ENCODE peak calls at places on chromosome 18, in nine cellular contexts. One of them, this sample, is unnamed. For H3K4me1, the result is how much of the 10 kb centered on the place peaks cover.

GRCh38 chr18:48935433-48935774 is 15.4 kb downstream of the SMAD7 start:
- DNase-seq in transverse colon: no peak
- DNase-seq in prostate gland: no peak
- DNase-seq in IMR-90: no peak
- DNase-seq in right lobe of liver: no peak
- DNase-seq in Peyer's patch: no peak
- DNase-seq in testis: no peak
- DNase-seq in adrenal gland: no peak
- DNase-seq in A549: no peak
- DNase-seq in this sample: no peak

GRCh38 chr18:46281185-46282176 is 177.3 kb downstream of the HAUS1 start:
- DNase-seq in transverse colon: peak
- DNase-seq in prostate gland: peak
- DNase-seq in IMR-90: peak
- DNase-seq in right lobe of liver: peak
- DNase-seq in Peyer's patch: peak
- DNase-seq in testis: peak
- DNase-seq in adrenal gland: peak
- DNase-seq in A549: peak
- DNase-seq in this sample: peak

GRCh38 chr18:4403836-4404235 is 51.3 kb downstream of the DLGAP1 start:
- DNase-seq in transverse colon: no peak
- DNase-seq in prostate gland: no peak
- DNase-seq in IMR-90: no peak
- DNase-seq in right lobe of liver: no peak
- DNase-seq in Peyer's patch: no peak
- DNase-seq in testis: no peak
- DNase-seq in adrenal gland: no peak
- DNase-seq in A549: no peak
- DNase-seq in this sample: no peak

GRCh38 chr18:23902396-23902795 is 112.2 kb upstream of the TTC39C start:
- DNase-seq in transverse colon: no peak
- DNase-seq in prostate gland: no peak
- DNase-seq in IMR-90: no peak
- DNase-seq in right lobe of liver: peak
- DNase-seq in Peyer's patch: no peak
- DNase-seq in testis: no peak
- DNase-seq in adrenal gland: no peak
- DNase-seq in A549: no peak
- DNase-seq in this sample: no peak

GRCh38 chr18:51425889-51426288 is 228.4 kb upstream of the MEX3C start:
- DNase-seq in transverse colon: no peak
- DNase-seq in prostate gland: no peak
- DNase-seq in IMR-90: no peak
- DNase-seq in right lobe of liver: no peak
- DNase-seq in Peyer's patch: no peak
- DNase-seq in testis: no peak
- DNase-seq in adrenal gland: no peak
- DNase-seq in A549: peak
- DNase-seq in this sample: no peak

GRCh38 chr18:61034581-61034980 is 298.6 kb upstream of the CDH20 start:
- DNase-seq in transverse colon: no peak
- DNase-seq in prostate gland: no peak
- DNase-seq in IMR-90: no peak
- DNase-seq in right lobe of liver: no peak
- DNase-seq in Peyer's patch: no peak
- DNase-seq in testis: no peak
- DNase-seq in adrenal gland: no peak
- DNase-seq in A549: no peak
- DNase-seq in this sample: no peak

GRCh38 chr18:49856531-49856930 is 43.2 kb upstream of the ACAA2 start:
- DNase-seq in transverse colon: no peak
- DNase-seq in prostate gland: no peak
- DNase-seq in IMR-90: no peak
- DNase-seq in right lobe of liver: no peak
- DNase-seq in Peyer's patch: no peak
- DNase-seq in testis: no peak
- DNase-seq in adrenal gland: no peak
- DNase-seq in A549: no peak
- DNase-seq in this sample: no peak

GRCh38 chr18:26022585-26022984 is 67.8 kb downstream of the SS18 start:
- DNase-seq in transverse colon: no peak
- DNase-seq in prostate gland: no peak
- DNase-seq in IMR-90: no peak
- DNase-seq in right lobe of liver: no peak
- DNase-seq in Peyer's patch: no peak
- DNase-seq in testis: no peak
- DNase-seq in adrenal gland: no peak
- DNase-seq in A549: no peak
- DNase-seq in this sample: no peak

GRCh38 chr18:13364721-13365205 is 146.2 kb downstream of the LDLRAD4 start:
- DNase-seq in transverse colon: no peak
- DNase-seq in prostate gland: no peak
- DNase-seq in IMR-90: no peak
- DNase-seq in right lobe of liver: no peak
- DNase-seq in Peyer's patch: no peak
- DNase-seq in testis: no peak
- DNase-seq in adrenal gland: no peak
- DNase-seq in A549: no peak
- DNase-seq in this sample: no peak

GRCh38 chr18:62516242-62516641 is 6.6 kb upstream of the ZCCHC2 start:
- DNase-seq in transverse colon: no peak
- DNase-seq in prostate gland: no peak
- DNase-seq in IMR-90: no peak
- DNase-seq in right lobe of liver: no peak
- DNase-seq in Peyer's patch: no peak
- DNase-seq in testis: no peak
- DNase-seq in adrenal gland: no peak
- DNase-seq in A549: no peak
- DNase-seq in this sample: no peak

GRCh38 chr18:35458677-35459441 is 38.9 kb downstream of the INO80C start:
- DNase-seq in transverse colon: peak
- DNase-seq in prostate gland: no peak
- DNase-seq in IMR-90: peak
- DNase-seq in right lobe of liver: peak
- DNase-seq in Peyer's patch: peak
- DNase-seq in testis: peak
- DNase-seq in adrenal gland: peak
- DNase-seq in A549: peak
- DNase-seq in this sample: no peak

GRCh38 chr18:48164701-48165100 is 234.2 kb upstream of the SMAD2 start:
- DNase-seq in transverse colon: no peak
- DNase-seq in prostate gland: no peak
- DNase-seq in IMR-90: no peak
- DNase-seq in right lobe of liver: no peak
- DNase-seq in Peyer's patch: no peak
- DNase-seq in testis: no peak
- DNase-seq in adrenal gland: no peak
- DNase-seq in A549: no peak
- DNase-seq in this sample: no peak

GRCh38 chr18:29164020-29164706 is 987.2 kb upstream of the CDH2 start:
- DNase-seq in transverse colon: no peak
- DNase-seq in prostate gland: no peak
- DNase-seq in IMR-90: peak
- DNase-seq in right lobe of liver: no peak
- DNase-seq in Peyer's patch: no peak
- DNase-seq in testis: no peak
- DNase-seq in adrenal gland: peak
- DNase-seq in A549: peak
- DNase-seq in this sample: no peak

GRCh38 chr18:14747513-14748474 is at the start of gene ANKRD30B:
- DNase-seq in transverse colon: no peak
- DNase-seq in prostate gland: no peak
- DNase-seq in IMR-90: no peak
- DNase-seq in right lobe of liver: no peak
- DNase-seq in Peyer's patch: no peak
- DNase-seq in testis: no peak
- DNase-seq in adrenal gland: no peak
- DNase-seq in A549: no peak
- DNase-seq in this sample: no peak

GRCh38 chr18:25244170-25244569 is 107.8 kb downstream of the ZNF521 start:
- DNase-seq in transverse colon: no peak
- DNase-seq in prostate gland: no peak
- DNase-seq in IMR-90: no peak
- DNase-seq in right lobe of liver: no peak
- DNase-seq in Peyer's patch: no peak
- DNase-seq in testis: no peak
- DNase-seq in adrenal gland: no peak
- DNase-seq in A549: no peak
- DNase-seq in this sample: no peak

DNA sequence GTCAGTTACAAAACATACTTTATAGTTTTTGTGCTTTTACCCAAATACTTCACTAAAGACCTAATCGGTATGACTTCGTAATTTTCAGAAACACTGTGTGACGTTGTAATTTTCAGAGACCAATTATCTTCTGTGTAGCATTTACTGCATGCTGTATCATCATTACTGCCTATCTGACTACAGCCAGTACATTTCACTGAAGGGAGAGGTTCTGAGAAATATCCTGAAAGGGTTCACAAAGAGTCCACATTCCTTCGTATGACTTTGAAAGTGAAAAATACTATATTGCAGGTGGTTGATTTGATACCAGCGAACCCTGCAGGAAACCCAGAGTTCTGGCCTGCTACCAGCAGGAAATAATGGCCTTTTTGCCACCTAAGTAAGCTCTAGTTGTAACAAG is 155.4 kb downstream of the ARHGAP28 start:
- DNase-seq in transverse colon: no peak
- DNase-seq in prostate gland: no peak
- DNase-seq in IMR-90: peak
- DNase-seq in right lobe of liver: no peak
- DNase-seq in Peyer's patch: no peak
- DNase-seq in testis: no peak
- DNase-seq in adrenal gland: no peak
- DNase-seq in A549: no peak
- DNase-seq in this sample: no peak
- TF ChIP-seq CTCF in transverse colon: no peak
- TF ChIP-seq CTCF in prostate gland: no peak
- TF ChIP-seq CTCF in IMR-90: no peak
- TF ChIP-seq CTCF in right lobe of liver: no peak
- TF ChIP-seq CTCF in Peyer's patch: no peak
- TF ChIP-seq CTCF in testis: no peak
- TF ChIP-seq CTCF in adrenal gland: no peak
- TF ChIP-seq CTCF in A549: no peak
- TF ChIP-seq CTCF in this sample: no peak

DNA sequence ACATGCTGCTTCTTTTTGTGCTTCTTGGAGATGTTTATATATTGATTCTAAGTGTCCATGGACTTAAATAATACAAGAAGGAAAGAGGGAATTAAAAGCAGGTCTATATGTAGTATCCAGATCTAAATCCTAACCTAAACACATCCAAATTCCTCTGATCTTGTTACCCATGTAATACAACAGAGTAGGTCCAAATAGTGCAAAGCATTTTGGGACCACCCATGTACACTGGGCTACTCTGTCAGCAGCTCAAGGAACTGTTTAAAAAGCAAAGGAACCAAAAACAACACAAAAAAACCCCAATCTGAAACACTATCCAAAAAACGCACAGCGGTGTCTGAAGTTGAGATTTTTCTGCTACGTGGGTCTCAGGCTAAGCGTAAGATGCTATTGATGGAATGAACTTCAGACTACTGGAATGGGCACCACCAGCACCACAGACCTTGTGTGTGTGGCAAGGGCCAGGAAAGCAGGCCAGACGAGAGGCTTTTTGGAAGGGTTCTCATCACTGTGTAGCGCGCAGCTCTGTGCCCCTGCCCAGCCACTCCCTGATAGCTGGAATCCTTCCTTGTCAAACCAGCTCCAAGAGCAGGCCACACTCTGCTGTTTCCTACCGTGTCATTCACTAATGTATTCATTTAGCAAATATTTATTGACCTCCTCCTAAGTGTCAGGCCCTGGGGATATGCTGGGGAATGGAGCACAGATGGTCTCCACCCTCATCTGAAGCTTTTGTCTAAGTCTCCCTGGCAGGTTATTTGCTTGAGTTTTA is 101.4 kb downstream of the COLEC12 start:
- DNase-seq in transverse colon: no peak
- DNase-seq in prostate gland: no peak
- DNase-seq in IMR-90: no peak
- DNase-seq in right lobe of liver: no peak
- DNase-seq in Peyer's patch: no peak
- DNase-seq in testis: no peak
- DNase-seq in adrenal gland: no peak
- DNase-seq in A549: no peak
- DNase-seq in this sample: no peak
- H3K4me1 ChIP-seq in transverse colon: under half
- H3K4me1 ChIP-seq in prostate gland: under half
- H3K4me1 ChIP-seq in IMR-90: under half
- H3K4me1 ChIP-seq in right lobe of liver: under half
- H3K4me1 ChIP-seq in Peyer's patch: under half
- H3K4me1 ChIP-seq in testis: under half
- H3K4me1 ChIP-seq in adrenal gland: under half
- H3K4me1 ChIP-seq in A549: under half
- H3K4me1 ChIP-seq in this sample: under half

GRCh38 chr18:76494181-76494540 is 881 bp downstream of the ZNF516 start:
- DNase-seq in transverse colon: peak
- DNase-seq in prostate gland: no peak
- DNase-seq in IMR-90: peak
- DNase-seq in right lobe of liver: peak
- DNase-seq in Peyer's patch: no peak
- DNase-seq in testis: peak
- DNase-seq in adrenal gland: peak
- DNase-seq in A549: no peak
- DNase-seq in this sample: no peak

GRCh38 chr18:76491801-76492668 is 3.0 kb downstream of the ZNF516 start:
- DNase-seq in transverse colon: peak
- DNase-seq in prostate gland: peak
- DNase-seq in IMR-90: peak
- DNase-seq in right lobe of liver: peak
- DNase-seq in Peyer's patch: peak
- DNase-seq in testis: peak
- DNase-seq in adrenal gland: peak
- DNase-seq in A549: peak
- DNase-seq in this sample: no peak

GRCh38 chr18:76494541-76495403 is at the start of gene ZNF516:
- DNase-seq in transverse colon: no peak
- DNase-seq in prostate gland: no peak
- DNase-seq in IMR-90: peak
- DNase-seq in right lobe of liver: peak
- DNase-seq in Peyer's patch: no peak
- DNase-seq in testis: peak
- DNase-seq in adrenal gland: peak
- DNase-seq in A549: no peak
- DNase-seq in this sample: peak

GRCh38 chr18:76492669-76493212 is 2.3 kb downstream of the ZNF516 start:
- DNase-seq in transverse colon: peak
- DNase-seq in prostate gland: peak
- DNase-seq in IMR-90: peak
- DNase-seq in right lobe of liver: peak
- DNase-seq in Peyer's patch: peak
- DNase-seq in testis: peak
- DNase-seq in adrenal gland: peak
- DNase-seq in A549: peak
- DNase-seq in this sample: peak

GRCh38 chr18:76493213-76494107 is 1.6 kb downstream of the ZNF516 start:
- DNase-seq in transverse colon: no peak
- DNase-seq in prostate gland: no peak
- DNase-seq in IMR-90: peak
- DNase-seq in right lobe of liver: peak
- DNase-seq in Peyer's patch: no peak
- DNase-seq in testis: no peak
- DNase-seq in adrenal gland: peak
- DNase-seq in A549: peak
- DNase-seq in this sample: no peak
- TF ChIP-seq POLR2A in transverse colon: no peak
- TF ChIP-seq POLR2A in prostate gland: no peak
- TF ChIP-seq POLR2A in IMR-90: no peak
- TF ChIP-seq POLR2A in right lobe of liver: peak
- TF ChIP-seq POLR2A in Peyer's patch: no peak
- TF ChIP-seq POLR2A in testis: no peak
- TF ChIP-seq POLR2A in adrenal gland: no peak
- TF ChIP-seq POLR2A in A549: no peak
- TF ChIP-seq POLR2A in this sample: peak

GRCh38 chr18:79413025-79413424 is 17.3 kb downstream of the NFATC1 start:
- DNase-seq in transverse colon: no peak
- DNase-seq in prostate gland: no peak
- DNase-seq in IMR-90: no peak
- DNase-seq in right lobe of liver: no peak
- DNase-seq in Peyer's patch: no peak
- DNase-seq in testis: no peak
- DNase-seq in adrenal gland: peak
- DNase-seq in A549: no peak
- DNase-seq in this sample: no peak
- TF ChIP-seq CTCF in transverse colon: no peak
- TF ChIP-seq CTCF in prostate gland: no peak
- TF ChIP-seq CTCF in IMR-90: no peak
- TF ChIP-seq CTCF in right lobe of liver: no peak
- TF ChIP-seq CTCF in Peyer's patch: no peak
- TF ChIP-seq CTCF in testis: no peak
- TF ChIP-seq CTCF in adrenal gland: no peak
- TF ChIP-seq CTCF in A549: no peak
- TF ChIP-seq CTCF in this sample: no peak